ENCODE peak calls at places on chromosomes 4 and X, in ten cellular contexts. Q is AG10803, H is fibroblast of the aortic adventitia, K is tibial nerve, J is fibroblast of lung, U is suprapubic skin, Z is lung, C is BJ, I is right lobe of liver, W is astrocyte of the cerebellum. O is an unnamed sample.

GRCh38 chr4:71222661-71223060 is 116.2 kb upstream of the SLC4A4 start:
- DNase-seq in W (no peak), Z (no peak), K (no peak), C (no peak), Q (peak), H (no peak), U (no peak), J (no peak), I (no peak), O (no peak)

GRCh38 chr4:81454498-81454897 is 17.2 kb downstream of the RASGEF1B start:
- DNase-seq in C (no peak), Z (no peak), U (no peak), I (no peak), Q (no peak), J (no peak), H (no peak), W (no peak), K (no peak), O (no peak)

GRCh38 chr4:87116230-87116629 is 104.2 kb downstream of the KLHL8 start:
- DNase-seq in Q (peak), H (peak), K (no peak), C (no peak), U (no peak), W (no peak), J (peak), I (no peak), Z (no peak), O (peak)

GRCh38 chr4:147407261-147408045 is 73.4 kb upstream of the EDNRA start:
- DNase-seq in I (no peak), Q (no peak), W (peak), K (no peak), J (no peak), H (no peak), C (no peak), Z (no peak), U (no peak), O (peak)

GRCh38 chr4:78512357-78512920 is 39.1 kb upstream of the ANXA3 start:
- DNase-seq in H (peak), J (no peak), I (no peak), C (no peak), Z (no peak), Q (no peak), U (no peak), W (no peak), K (no peak), O (no peak)

GRCh38 chrX:39519566-39520301 is 578.0 kb downstream of the BCOR start:
- DNase-seq in I (no peak), C (no peak), Q (no peak), J (no peak), H (no peak), W (no peak), K (no peak), U (no peak), Z (no peak), O (no peak)

GRCh38 chr4:128311659-128312392 is 24.2 kb upstream of the PGRMC2 start:
- DNase-seq in U (no peak), J (no peak), W (no peak), I (no peak), K (no peak), Q (no peak), Z (no peak), C (no peak), H (no peak), O (no peak)

GRCh38 chr4:156931267-156931666 is 40.3 kb downstream of the PDGFC start:
- DNase-seq in Q (peak), W (peak), U (no peak), K (no peak), Z (no peak), C (peak), J (peak), H (peak), I (no peak), O (peak)

GRCh38 chrX:39814391-39814790 is 283.4 kb downstream of the BCOR start:
- DNase-seq in J (peak), Q (peak), U (no peak), K (peak), I (no peak), H (peak), C (no peak), W (no peak), Z (no peak), O (no peak)

GRCh38 chr4:185654965-185655554 is 119.8 kb upstream of the PDLIM3 start:
- DNase-seq in H (no peak), K (no peak), J (no peak), I (no peak), Z (no peak), W (no peak), Q (no peak), C (no peak), U (no peak), O (no peak)
- H3K4me3 ChIP-seq in H (no peak), K (peak), J (no peak), I (no peak), Z (no peak), W (no peak), Q (no peak), C (no peak), U (peak), O (no peak)

GRCh38 chr4:126627255-126627654 is 1005.5 kb upstream of the INTU start:
- DNase-seq in K (no peak), J (peak), I (no peak), Z (no peak), U (no peak), H (peak), W (no peak), C (no peak), Q (no peak), O (peak)
- TF ChIP-seq CTCF in K (no peak), J (peak), I (peak), Z (no peak), U (no peak), H (peak), W (peak), C (peak), Q (peak), O (peak)

DNA sequence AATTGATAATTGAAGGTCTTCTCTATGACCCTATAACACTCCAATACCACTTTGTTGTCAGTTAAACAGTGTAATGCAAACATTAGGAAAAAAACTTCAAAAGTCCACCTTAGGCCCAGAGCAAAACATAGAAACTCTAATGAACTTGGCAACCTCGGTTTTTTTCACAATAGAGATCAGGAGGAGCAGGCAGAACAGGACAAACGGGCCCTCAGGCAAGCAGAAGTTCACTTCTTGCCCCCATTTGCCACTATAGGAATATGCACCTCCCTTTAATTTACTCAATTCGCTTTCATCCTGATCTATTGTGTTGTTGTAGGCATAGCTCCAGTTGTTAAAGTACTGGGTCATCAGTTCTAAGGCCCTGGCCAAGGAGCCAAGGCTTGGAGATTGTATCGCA is 18.2 kb downstream of the ACOX3 start:
- DNase-seq in Q (no peak), Z (no peak), K (no peak), C (no peak), U (no peak), H (no peak), I (no peak), W (no peak), J (no peak), O (no peak)
- H3K4me3 ChIP-seq in Q (no peak), Z (no peak), K (no peak), C (no peak), U (no peak), H (no peak), I (no peak), W (no peak), J (no peak), O (no peak)

GRCh38 chr4:177339794-177340374 is 30.2 kb downstream of the NEIL3 start:
- DNase-seq in H (peak), W (peak), I (no peak), K (no peak), Z (no peak), Q (peak), U (no peak), C (no peak), J (peak), O (peak)
- TF ChIP-seq CTCF in H (peak), W (peak), I (peak), K (peak), Z (peak), Q (peak), U (peak), C (peak), J (peak), O (peak)

GRCh38 chr4:150582101-150582565 is at the start of gene MAB21L2:
- DNase-seq in C (no peak), W (no peak), H (no peak), Z (no peak), Q (no peak), I (no peak), U (no peak), J (peak), K (no peak), O (peak)
- H3K4me3 ChIP-seq in C (peak), W (peak), H (peak), Z (peak), Q (peak), I (peak), U (peak), J (peak), K (peak), O (peak)

GRCh38 chrX:18389968-18390367 is 35.4 kb upstream of the CDKL5 start:
- DNase-seq in K (no peak), W (no peak), I (no peak), Q (no peak), H (no peak), U (no peak), C (no peak), Z (no peak), J (no peak), O (no peak)
- TF ChIP-seq CTCF in K (no peak), W (no peak), I (peak), Q (no peak), H (no peak), U (no peak), C (no peak), Z (no peak), J (no peak), O (no peak)

O was measured in astrocyte of the spinal cord.